ENCODE peak calls at places on chromosomes 11 and 22, in six cellular contexts. N is SK-N-SH; W is lower lobe of right lung; C is CD8-positive, alpha-beta T cell; S is mammary epithelial cell; R is transverse colon. G is an unnamed sample.

GRCh38 chr11:64874308-64874707 is 4.1 kb downstream of the EHD1 start:
- DNase-seq in N (no peak), W (no peak), C (no peak), S (peak; percentile 90), R (peak; percentile 60), G (no peak)

GRCh38 chr22:36741204-36741793 is 34.6 kb downstream of the IFT27 start:
- DNase-seq in N (peak; percentile 75), W (no peak), C (no peak), S (no peak), R (no peak), G (peak; percentile 29)

GRCh38 chr11:74693531-74693930 is 37.7 kb downstream of the CHRDL2 start:
- DNase-seq in N (no peak), W (no peak), C (no peak), S (no peak), R (no peak), G (no peak)

GRCh38 chr11:62588966-62589637 is 2.2 kb downstream of the TUT1 start:
- DNase-seq in N (no peak), W (no peak), C (no peak), S (no peak), R (no peak), G (no peak)

GRCh38 chr22:24214467-24215285 is 30.2 kb downstream of the GGT5 start:
- DNase-seq in N (peak; percentile 4), W (no peak), C (no peak), S (no peak), R (no peak), G (no peak)

GRCh38 chr11:75174781-75175370 is 24.0 kb downstream of the SLCO2B1 start:
- DNase-seq in N (no peak), W (peak; percentile 70), C (no peak), S (no peak), R (no peak), G (no peak)

GRCh38 chr11:11390068-11390775 is 37.2 kb upstream of the CSNK2A3 start:
- DNase-seq in N (no peak), W (no peak), C (no peak), S (no peak), R (no peak), G (no peak)

GRCh38 chr11:46383404-46383758 is 1.9 kb downstream of the MDK start:
- DNase-seq in N (no peak), W (no peak), C (no peak), S (no peak), R (no peak), G (no peak)

GRCh38 chr11:16871368-16871767 is 132.9 kb downstream of the C11orf58 start:
- DNase-seq in N (no peak), W (no peak), C (no peak), S (no peak), R (no peak), G (no peak)

GRCh38 chr22:41240377-41241132 is at the start of gene CHADL:
- DNase-seq in N (peak; percentile 72), W (no peak), C (no peak), S (no peak), R (no peak), G (no peak)

GRCh38 chr22:39534591-39535301 is 2.2 kb upstream of the RPS19BP1 start:
- DNase-seq in N (peak; percentile 83), W (peak; percentile 90), C (peak; percentile 74), S (peak; percentile 45), R (peak; percentile 89), G (no peak)

GRCh38 chr11:66388746-66389386 is 17.3 kb upstream of the SLC29A2 start:
- DNase-seq in N (peak; percentile 60), W (peak; percentile 78), C (peak; percentile 53), S (peak; percentile 70), R (peak; percentile 83), G (no peak)

GRCh38 chr22:38462960-38463784 is 4.7 kb upstream of the KDELR3 start:
- DNase-seq in N (no peak), W (no peak), C (no peak), S (no peak), R (no peak), G (no peak)

GRCh38 chr11:48184452-48184851 is 32.2 kb upstream of the OR4B1 start:
- DNase-seq in N (no peak), W (no peak), C (no peak), S (no peak), R (no peak), G (no peak)

GRCh38 chr11:107598225-107599139 is 7.5 kb downstream of the ELMOD1 start:
- DNase-seq in N (peak; percentile 45), W (peak; percentile 52), C (no peak), S (no peak), R (no peak), G (no peak)

GRCh38 chr11:116879789-116880402 is 42.5 kb upstream of the APOA1 start:
- DNase-seq in N (peak; percentile 58), W (no peak), C (no peak), S (peak; percentile 58), R (no peak), G (no peak)

GRCh38 chr11:36240178-36240577 is 49.0 kb downstream of the COMMD9 start:
- DNase-seq in N (no peak), W (no peak), C (no peak), S (no peak), R (no peak), G (no peak)

GRCh38 chr11:27497284-27497866 is 9.2 kb downstream of the LIN7C start:
- DNase-seq in N (peak; percentile 21), W (no peak), C (no peak), S (peak; percentile 13), R (no peak), G (no peak)

GRCh38 chr11:125772834-125773505 is 5.7 kb downstream of the PATE2 start:
- DNase-seq in N (no peak), W (no peak), C (no peak), S (peak; percentile 24), R (no peak), G (no peak)

GRCh38 chr11:15845261-15845660 is 511.1 kb downstream of the SOX6 start:
- DNase-seq in N (no peak), W (no peak), C (no peak), S (no peak), R (no peak), G (no peak)

GRCh38 chr22:19496324-19496630 is 16.6 kb downstream of the CDC45 start:
- DNase-seq in N (no peak), W (no peak), C (no peak), S (no peak), R (no peak), G (no peak)

GRCh38 chr11:115515647-115516046 is 11.4 kb upstream of the CADM1 start:
- DNase-seq in N (no peak), W (no peak), C (no peak), S (no peak), R (no peak), G (no peak)
- H3K4me3 ChIP-seq in N (no peak overlapping the region), W (no peak overlapping the region), C (no peak overlapping the region), S (no peak overlapping the region), R (no peak overlapping the region), G (no peak overlapping the region)

DNA sequence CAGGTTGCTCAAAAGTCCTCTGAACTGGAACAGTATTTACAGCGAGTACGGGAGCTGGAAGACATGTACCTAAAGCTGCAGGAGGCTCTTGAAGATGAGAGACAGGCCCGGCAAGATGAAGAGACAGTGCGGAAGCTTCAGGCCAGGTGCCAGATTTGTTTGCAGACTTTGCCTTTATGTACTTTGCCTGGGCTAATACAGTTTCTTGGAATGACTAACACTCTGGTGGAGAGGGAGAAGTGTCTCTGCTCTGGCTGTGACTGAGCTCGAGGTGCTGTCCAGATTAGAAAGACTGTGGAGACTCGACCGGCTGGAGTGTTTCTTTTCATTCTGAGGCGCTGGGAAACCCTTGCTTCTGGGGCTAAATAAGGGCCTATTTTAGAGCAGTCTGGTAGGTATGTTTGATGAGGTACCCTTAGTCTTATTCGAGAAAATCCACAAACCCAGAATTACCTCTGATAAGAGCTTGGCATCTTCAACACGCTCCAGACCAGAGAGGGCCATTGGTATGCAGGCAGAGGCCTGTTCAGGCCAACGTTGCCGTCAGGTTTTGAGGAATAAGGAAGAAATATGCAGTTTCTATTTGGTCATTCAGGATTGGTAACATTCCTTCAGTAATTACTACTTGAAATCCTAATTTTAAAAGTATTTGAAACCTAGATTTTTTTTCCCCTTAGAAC is 76.5 kb downstream of the SWAP70 start:
- DNase-seq in N (no peak), W (no peak), C (no peak), S (no peak), R (peak; percentile 29), G (no peak)
- H3K27ac ChIP-seq in N (no peak overlapping the region), W (peak overlapping the region; percentile 73), C (no peak overlapping the region), S (no peak overlapping the region), R (peak overlapping the region; percentile 32), G (no peak overlapping the region)

DNA sequence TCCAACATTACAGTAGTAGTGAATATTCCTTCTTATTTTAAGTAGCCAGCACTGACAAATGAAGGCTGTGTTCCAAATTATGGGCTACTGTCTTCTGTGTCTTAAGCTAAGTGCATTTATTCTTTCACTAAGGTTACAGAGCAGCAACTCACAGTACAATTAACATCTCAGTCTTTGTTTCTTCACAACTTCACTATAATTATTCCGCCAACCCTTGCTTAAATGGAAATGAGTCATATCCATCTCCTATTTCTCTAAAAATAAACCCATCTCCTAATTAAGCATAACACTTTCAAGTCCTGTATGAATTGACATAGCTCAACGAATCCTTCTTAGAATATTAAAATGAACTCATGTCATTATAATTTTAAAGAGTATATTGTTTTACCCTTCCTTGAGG is 6.7 kb downstream of the ETS1 start:
- DNase-seq in N (no peak), W (no peak), C (no peak), S (no peak), R (no peak), G (no peak)
- H3K4me3 ChIP-seq in N (no peak overlapping the region), W (no peak overlapping the region), C (no peak overlapping the region), S (no peak overlapping the region), R (no peak overlapping the region), G (no peak overlapping the region)

DNA sequence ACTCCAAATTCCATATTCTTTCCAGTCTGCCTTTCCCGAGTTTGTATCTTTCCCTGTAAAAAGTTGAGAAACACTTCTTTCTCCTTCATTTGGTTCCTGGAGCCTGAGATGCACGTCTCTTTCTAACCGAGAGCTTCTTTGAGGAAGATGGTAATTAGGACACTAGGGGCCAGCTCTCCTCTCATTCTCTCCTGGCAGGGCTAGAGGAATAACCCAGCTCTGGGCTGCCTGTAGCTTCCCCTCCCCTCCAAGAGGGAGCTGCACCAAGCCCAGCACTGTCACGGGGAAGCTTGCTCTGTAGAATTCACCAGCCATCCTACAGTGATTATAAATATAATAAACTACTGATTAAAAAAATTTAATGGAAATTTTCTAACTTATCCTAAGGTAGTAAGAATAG is 26.9 kb downstream of the UBASH3B start:
- DNase-seq in N (no peak), W (no peak), C (no peak), S (no peak), R (no peak), G (no peak)
- H3K27ac ChIP-seq in N (no peak overlapping the region), W (no peak overlapping the region), C (no peak overlapping the region), S (no peak overlapping the region), R (no peak overlapping the region), G (no peak overlapping the region)

DNA sequence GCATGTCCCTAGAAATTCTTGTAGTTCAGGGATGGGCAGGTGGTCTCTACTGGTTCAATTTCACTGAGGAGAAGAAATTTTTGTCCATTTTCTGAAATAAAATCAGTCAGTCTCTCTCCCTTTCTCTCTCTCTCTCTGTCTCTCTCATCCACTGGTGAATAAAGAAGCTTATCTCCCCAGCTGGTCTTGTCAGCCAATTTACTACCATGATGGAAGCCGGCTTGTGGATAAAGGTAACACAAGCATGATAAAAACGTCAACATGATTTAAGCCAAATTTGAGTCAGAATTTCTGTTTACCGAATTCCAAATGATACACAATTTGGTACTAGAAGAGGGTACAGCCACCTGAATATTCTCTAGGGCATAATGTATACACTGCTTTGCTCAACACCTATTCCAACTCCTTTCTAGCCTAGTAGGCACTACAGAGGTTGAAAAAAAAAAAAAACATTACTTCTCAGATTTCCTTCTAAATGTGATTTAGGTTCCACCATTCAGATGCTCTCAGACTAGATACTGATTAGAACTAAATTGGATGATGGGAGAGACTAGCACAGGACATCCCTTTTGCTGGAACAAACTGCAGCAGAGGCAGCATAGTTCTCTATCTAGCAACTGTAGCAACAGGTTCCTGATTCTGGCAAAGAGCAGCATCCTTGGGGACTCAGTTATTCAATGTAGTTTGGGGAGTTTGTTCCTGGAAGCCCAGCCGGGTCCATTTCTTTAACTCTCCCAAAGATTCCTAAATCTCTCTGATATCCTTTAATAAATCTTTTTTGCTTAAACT is 18.8 kb downstream of the PAK1 start:
- DNase-seq in N (peak; percentile 60), W (no peak), C (no peak), S (no peak), R (no peak), G (no peak)
- H3K4me3 ChIP-seq in N (no peak overlapping the region), W (no peak overlapping the region), C (no peak overlapping the region), S (no peak overlapping the region), R (no peak overlapping the region), G (no peak overlapping the region)

G was measured in coronary artery.